ENCODE peak calls at places on chromosomes 12 and 14, in six cellular contexts. T is effector memory CD4-positive, alpha-beta T cell; S is left ventricle myocardium inferior; B is upper lobe of right lung; P is DND-41; I is lower lobe of right lung. A is an unnamed sample.

GRCh38 chr12:15629108-15629507 is 160.1 kb downstream of the EPS8 start:
- DNase-seq in T (no peak), S (peak; percentile 36), B (no peak), P (no peak), I (no peak), A (no peak)

GRCh38 chr12:49448858-49449257 is 81.6 kb downstream of the SPATS2 start:
- DNase-seq in T (no peak), S (no peak), B (no peak), P (no peak), I (no peak), A (no peak)

GRCh38 chr14:72852194-72852593 is 41.7 kb downstream of the DPF3 start:
- DNase-seq in T (no peak), S (no peak), B (no peak), P (no peak), I (no peak), A (no peak)

GRCh38 chr12:84976133-84976532 is 59.9 kb downstream of the TSPAN19 start:
- DNase-seq in T (no peak), S (no peak), B (peak; percentile 52), P (no peak), I (no peak), A (no peak)

GRCh38 chr12:71057330-71057729 is 100.5 kb downstream of the TSPAN8 start:
- DNase-seq in T (no peak), S (no peak), B (no peak), P (no peak), I (no peak), A (no peak)

GRCh38 chr14:86022031-86022629 is 492.2 kb downstream of the FLRT2 start:
- DNase-seq in T (no peak), S (no peak), B (no peak), P (no peak), I (no peak), A (no peak)

GRCh38 chr12:111761099-111761498 is 5.6 kb upstream of the ALDH2 start:
- DNase-seq in T (no peak), S (no peak), B (no peak), P (no peak), I (no peak), A (no peak)

GRCh38 chr12:119505001-119505400 is 88.6 kb upstream of the TMEM233 start:
- DNase-seq in T (no peak), S (no peak), B (no peak), P (no peak), I (no peak), A (no peak)

GRCh38 chr14:61503167-61503801 is 181.9 kb downstream of the PRKCH start:
- DNase-seq in T (no peak), S (no peak), B (no peak), P (peak; percentile 69), I (no peak), A (peak; percentile 46)

GRCh38 chr14:61379639-61380184 is 58.3 kb downstream of the PRKCH start:
- DNase-seq in T (no peak), S (no peak), B (no peak), P (no peak), I (no peak), A (peak; percentile 49)

GRCh38 chr12:9957834-9958233 is 13.4 kb upstream of the CLEC12A start:
- DNase-seq in T (no peak), S (no peak), B (no peak), P (no peak), I (no peak), A (peak; percentile 11)

GRCh38 chr14:104337381-104337780 is 199.0 kb downstream of the KIF26A start:
- DNase-seq in T (no peak), S (no peak), B (no peak), P (no peak), I (no peak), A (no peak)

GRCh38 chr12:449203-449602 is 10.5 kb upstream of the B4GALNT3 start:
- DNase-seq in T (no peak), S (no peak), B (no peak), P (no peak), I (no peak), A (no peak)

GRCh38 chr14:99459491-99460100 is 21.1 kb downstream of the SETD3 start:
- DNase-seq in T (no peak), S (no peak), B (no peak), P (no peak), I (no peak), A (no peak)
- H3K36me3 ChIP-seq in T (peaks cover 73% of the 10 kb centered on the region), S (peaks cover 86% of the 10 kb centered on the region), B (peaks cover 96% of the 10 kb centered on the region), P (peaks cover 87% of the 10 kb centered on the region), I (peaks cover 96% of the 10 kb centered on the region), A (peaks cover 37% of the 10 kb centered on the region)

GRCh38 chr14:74702293-74702692 is 10.6 kb downstream of the AREL1 start:
- DNase-seq in T (no peak), S (no peak), B (no peak), P (no peak), I (no peak), A (no peak)
- H3K4me1 ChIP-seq in T (no peaks in the 10 kb centered on the region), S (peaks cover 7% of the 10 kb centered on the region), B (no peaks in the 10 kb centered on the region), P (no peaks in the 10 kb centered on the region), I (peaks cover 27% of the 10 kb centered on the region), A (no peaks in the 10 kb centered on the region)

GRCh38 chr12:108821407-108822397 is 35.7 kb downstream of the SSH1 start:
- DNase-seq in T (no peak), S (no peak), B (peak; percentile 74), P (no peak), I (peak; percentile 77), A (no peak)

GRCh38 chr12:108822458-108823205 is 34.8 kb downstream of the SSH1 start:
- DNase-seq in T (no peak), S (no peak), B (no peak), P (no peak), I (no peak), A (no peak)

GRCh38 chr12:108817909-108818308 is 39.5 kb downstream of the SSH1 start:
- DNase-seq in T (no peak), S (no peak), B (no peak), P (no peak), I (no peak), A (no peak)

GRCh38 chr12:108820700-108821406 is 36.5 kb downstream of the SSH1 start:
- DNase-seq in T (no peak), S (no peak), B (no peak), P (no peak), I (no peak), A (no peak)

DNA sequence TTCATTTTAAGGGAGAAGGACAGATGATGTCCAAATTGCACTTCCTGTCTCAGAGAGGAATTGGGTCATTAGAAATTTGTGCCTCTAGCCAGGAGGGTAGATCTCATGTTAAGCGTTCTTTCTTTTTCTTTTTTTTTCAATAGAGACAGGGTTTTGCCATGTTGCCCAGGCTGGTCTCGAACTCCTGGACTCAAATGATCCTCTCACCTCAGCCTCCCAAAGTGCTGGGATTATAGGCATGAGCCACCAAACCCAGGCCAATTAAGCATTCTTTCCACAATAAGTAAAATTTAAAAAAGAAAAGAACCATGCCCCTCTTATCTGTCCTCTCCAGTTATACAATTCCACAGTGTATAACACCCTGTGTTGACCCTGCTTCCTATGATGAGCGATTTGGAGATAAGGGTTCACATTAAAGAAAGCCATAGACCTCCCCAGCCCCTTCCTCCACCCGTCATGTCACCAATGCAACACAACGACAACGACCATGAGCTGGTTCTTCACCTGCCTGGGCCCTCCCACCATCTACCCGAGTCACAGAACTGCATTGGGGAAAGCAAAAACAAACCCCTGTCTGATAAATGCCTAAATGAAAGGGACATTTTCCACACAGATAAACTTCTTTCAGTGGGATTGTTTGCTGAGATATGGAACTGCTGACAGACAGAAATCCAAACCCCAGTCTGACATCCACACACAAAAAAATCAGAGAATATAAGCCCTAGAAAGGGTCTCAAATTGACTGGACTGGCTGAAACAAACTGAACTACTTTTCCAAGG is 37.3 kb downstream of the SSH1 start:
- DNase-seq in T (no peak), S (no peak), B (no peak), P (no peak), I (no peak), A (no peak)
- H3K36me3 ChIP-seq in T (peaks cover 16% of the 10 kb centered on the region), S (peaks cover 67% of the 10 kb centered on the region), B (peaks cover 56% of the 10 kb centered on the region), P (peaks cover 56% of the 10 kb centered on the region), I (peaks cover 74% of the 10 kb centered on the region), A (peaks cover 5% of the 10 kb centered on the region)

GRCh38 chr12:116123511-116124258 is 153.8 kb downstream of the MED13L start:
- DNase-seq in T (no peak), S (no peak), B (no peak), P (peak; percentile 45), I (peak; percentile 48), A (no peak)

GRCh38 chr12:116122639-116123038 is 154.9 kb downstream of the MED13L start:
- DNase-seq in T (no peak), S (no peak), B (no peak), P (no peak), I (no peak), A (no peak)

GRCh38 chr12:116125981-116126566 is 151.4 kb downstream of the MED13L start:
- DNase-seq in T (no peak), S (no peak), B (no peak), P (no peak), I (peak; percentile 49), A (no peak)

GRCh38 chr12:116125084-116125483 is 152.4 kb downstream of the MED13L start:
- DNase-seq in T (no peak), S (no peak), B (no peak), P (no peak), I (no peak), A (no peak)

DNA sequence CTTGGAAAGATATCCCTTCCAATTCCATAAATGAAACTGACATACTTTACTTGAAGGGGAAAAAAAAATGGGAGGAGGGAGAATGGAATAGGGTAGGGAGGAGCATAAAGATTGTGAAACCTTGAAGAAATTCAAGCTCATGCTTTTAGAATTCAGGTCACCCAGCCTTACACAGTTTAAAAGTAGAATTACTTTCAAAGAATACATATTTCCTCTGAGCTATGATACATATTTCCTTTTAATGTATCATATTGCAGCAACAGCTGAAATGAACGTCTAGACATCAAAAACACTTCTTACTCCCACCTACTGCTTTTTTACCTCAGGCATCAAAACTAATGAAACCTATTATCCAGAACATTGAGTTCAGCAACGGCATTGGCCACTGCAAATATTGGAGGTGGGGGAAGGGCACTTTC is 156.0 kb downstream of the MED13L start:
- DNase-seq in T (no peak), S (no peak), B (no peak), P (no peak), I (no peak), A (no peak)
- H3K4me1 ChIP-seq in T (peaks cover 15% of the 10 kb centered on the region), S (peaks cover 57% of the 10 kb centered on the region), B (peaks cover 58% of the 10 kb centered on the region), P (peaks cover 10% of the 10 kb centered on the region), I (peaks cover 59% of the 10 kb centered on the region), A (peaks cover 14% of the 10 kb centered on the region)

GRCh38 chr12:69642531-69642930 is 31.8 kb upstream of the LRRC10 start:
- DNase-seq in T (no peak), S (peak; percentile 53), B (no peak), P (no peak), I (no peak), A (no peak)
- H3K36me3 ChIP-seq in T (no peaks in the 10 kb centered on the region), S (no peaks in the 10 kb centered on the region), B (no peaks in the 10 kb centered on the region), P (no peaks in the 10 kb centered on the region), I (no peaks in the 10 kb centered on the region), A (no peaks in the 10 kb centered on the region)

DNA sequence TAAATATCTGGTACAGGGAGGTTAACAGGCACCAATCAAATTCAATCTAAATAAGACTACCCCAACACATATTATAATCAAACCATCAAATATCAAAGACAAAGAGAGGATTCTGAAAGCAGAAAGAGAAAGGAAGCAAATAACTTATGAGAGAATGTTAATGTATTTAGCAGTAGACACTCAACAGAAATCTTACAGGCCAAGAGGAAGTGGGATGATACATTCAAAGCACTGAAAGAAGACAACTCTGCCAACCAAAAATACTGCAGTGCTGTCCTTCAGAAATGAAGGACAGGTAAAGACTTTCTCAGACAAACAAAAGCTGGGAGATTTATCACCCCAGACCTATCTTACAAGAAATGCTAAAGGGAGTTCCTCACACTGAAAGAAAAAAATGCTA is 95.9 kb upstream of the PTHLH start:
- DNase-seq in T (no peak), S (no peak), B (no peak), P (no peak), I (no peak), A (no peak)
- H3K4me1 ChIP-seq in T (no peaks in the 10 kb centered on the region), S (no peaks in the 10 kb centered on the region), B (no peaks in the 10 kb centered on the region), P (peaks cover 21% of the 10 kb centered on the region), I (no peaks in the 10 kb centered on the region), A (no peaks in the 10 kb centered on the region)

A was measured in CD8-positive, alpha-beta memory T cell.